ENCODE peak calls at places on chromosomes 13 and 19, in six cellular contexts. G is Kasumi-1; D is stimulated activated CD4-positive, alpha-beta T cell treated with anti-CD3 and anti-CD28 coated beads, Interleukin-2, amount 100 ng/mL, for 48 hours; P is iPS-NIHi11; A is OCI-LY7; B is ascending aorta. C is an unnamed sample.

GRCh38 chr13:38900188-38900587 is 90.4 kb downstream of the STOML3 start:
- DNase-seq in G (no peak), A (no peak), B (no peak), P (peak; percentile 74), D (no peak), C (no peak)

GRCh38 chr19:47511128-47511517 is 3.7 kb downstream of the NAPA start:
- DNase-seq in G (no peak), A (no peak), P (no peak), D (no peak), B (no peak), C (no peak)

GRCh38 chr13:77752512-77753069 is 55.1 kb downstream of the SLAIN1 start:
- DNase-seq in P (no peak), D (no peak), A (no peak), B (no peak), G (no peak), C (no peak)

GRCh38 chr19:24040621-24041020 is 46.4 kb upstream of the ZNF254 start:
- DNase-seq in A (no peak), P (no peak), G (no peak), D (no peak), B (no peak), C (no peak)

GRCh38 chr19:35290381-35291135 is 1.4 kb upstream of the MAG start:
- DNase-seq in D (no peak), G (no peak), A (no peak), B (no peak), P (no peak), C (no peak)

GRCh38 chr13:19984430-19985218 is 26.1 kb downstream of the ZMYM2 start:
- DNase-seq in P (peak; percentile 36), B (no peak), D (no peak), G (peak; percentile 47), A (peak; percentile 49), C (no peak)

GRCh38 chr13:75633285-75633684 is 2.8 kb upstream of the LMO7 start:
- DNase-seq in B (no peak), P (no peak), G (no peak), A (no peak), D (no peak), C (no peak)

GRCh38 chr13:29937836-29938235 is 87.4 kb upstream of the UBL3 start:
- DNase-seq in D (no peak), P (no peak), A (no peak), G (no peak), B (no peak), C (no peak)

GRCh38 chr13:23436680-23437079 is 3.2 kb upstream of the SACS start:
- DNase-seq in A (no peak), G (no peak), P (no peak), D (no peak), B (no peak), C (no peak)

GRCh38 chr13:96052655-96053002 is 572 bp downstream of the UGGT2 start:
- DNase-seq in B (no peak), P (peak; percentile 35), D (no peak), G (no peak), A (no peak), C (peak; percentile 20)